ENCODE peak calls at places on chromosomes 4 and X, in six cellular contexts. One of them, this sample, is unnamed.

GRCh38 chr4:3656441-3657376 is 109.5 kb upstream of the ADRA2C start:
- DNase-seq in lower lobe of right lung: no peak
- DNase-seq in mammary epithelial cell: no peak
- DNase-seq in foreskin fibroblast: no peak
- DNase-seq in AG09309: no peak
- DNase-seq in AG04449: no peak
- DNase-seq in this sample: no peak

GRCh38 chrX:139639253-139639652 is 68.7 kb downstream of the MCF2 start:
- DNase-seq in foreskin fibroblast: no peak
- DNase-seq in AG09309: no peak
- DNase-seq in mammary epithelial cell: no peak
- DNase-seq in AG04449: no peak
- DNase-seq in lower lobe of right lung: no peak
- DNase-seq in this sample: no peak

GRCh38 chrX:1355131-1355799 is 18.7 kb downstream of the IL3RA start:
- DNase-seq in AG09309: no peak
- DNase-seq in foreskin fibroblast: no peak
- DNase-seq in lower lobe of right lung: peak
- DNase-seq in mammary epithelial cell: no peak
- DNase-seq in AG04449: no peak
- DNase-seq in this sample: no peak

GRCh38 chr4:142293536-142293935 is 552.6 kb downstream of the INPP4B start:
- DNase-seq in foreskin fibroblast: no peak
- DNase-seq in AG04449: no peak
- DNase-seq in mammary epithelial cell: no peak
- DNase-seq in AG09309: no peak
- DNase-seq in lower lobe of right lung: no peak
- DNase-seq in this sample: no peak

GRCh38 chrX:148530464-148531077 is 30.2 kb downstream of the AFF2 start:
- DNase-seq in AG09309: peak
- DNase-seq in lower lobe of right lung: no peak
- DNase-seq in foreskin fibroblast: peak
- DNase-seq in mammary epithelial cell: no peak
- DNase-seq in AG04449: peak
- DNase-seq in this sample: no peak

GRCh38 chr4:175536852-175537453 is 275.1 kb downstream of the GPM6A start:
- DNase-seq in foreskin fibroblast: peak
- DNase-seq in AG09309: peak
- DNase-seq in mammary epithelial cell: peak
- DNase-seq in lower lobe of right lung: no peak
- DNase-seq in AG04449: no peak
- DNase-seq in this sample: peak

GRCh38 chrX:111339212-111339611 is 68.9 kb upstream of the CAPN6 start:
- DNase-seq in AG09309: no peak
- DNase-seq in lower lobe of right lung: no peak
- DNase-seq in foreskin fibroblast: no peak
- DNase-seq in AG04449: no peak
- DNase-seq in mammary epithelial cell: no peak
- DNase-seq in this sample: no peak

GRCh38 chrX:12439396-12439795 is 301.1 kb downstream of the FRMPD4 start:
- DNase-seq in foreskin fibroblast: no peak
- DNase-seq in AG09309: no peak
- DNase-seq in mammary epithelial cell: peak
- DNase-seq in lower lobe of right lung: no peak
- DNase-seq in AG04449: no peak
- DNase-seq in this sample: no peak

DNA sequence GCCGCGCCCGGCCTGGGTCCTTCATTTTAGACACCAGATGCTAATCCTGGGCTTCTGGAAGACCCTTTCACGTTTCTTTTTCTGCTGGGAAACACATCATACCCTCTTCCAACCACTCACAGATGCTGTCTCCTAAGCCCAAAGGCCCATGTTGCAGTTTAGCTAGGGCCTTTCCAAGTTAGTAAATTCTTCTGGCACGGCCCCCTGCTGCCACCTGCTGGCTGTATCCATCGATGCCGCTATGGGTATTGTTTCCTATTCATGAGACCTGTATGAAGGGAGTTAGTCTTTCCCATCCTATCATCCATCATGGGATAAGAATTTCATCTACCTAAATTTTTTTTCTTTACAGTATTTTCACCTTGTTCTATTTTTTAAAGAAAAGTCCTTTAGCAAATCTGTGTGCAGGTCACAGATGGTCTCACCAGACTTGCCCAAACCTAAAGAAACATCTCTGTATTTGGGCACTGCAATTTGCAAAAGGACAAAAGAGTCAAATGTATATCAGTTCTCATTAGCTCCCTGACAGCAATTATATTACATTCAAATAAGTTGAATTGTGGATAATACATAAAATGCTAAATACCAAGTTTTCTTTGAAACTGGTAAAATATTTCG is 37.8 kb upstream of the SLC9A7 start:
- DNase-seq in mammary epithelial cell: peak
- DNase-seq in foreskin fibroblast: peak
- DNase-seq in AG04449: no peak
- DNase-seq in lower lobe of right lung: peak
- DNase-seq in AG09309: no peak
- DNase-seq in this sample: peak
- TF ChIP-seq CTCF in mammary epithelial cell: peak
- TF ChIP-seq CTCF in foreskin fibroblast: peak
- TF ChIP-seq CTCF in AG04449: peak
- TF ChIP-seq CTCF in lower lobe of right lung: peak
- TF ChIP-seq CTCF in AG09309: peak
- TF ChIP-seq CTCF in this sample: peak

GRCh38 chr4:2179717-2180116 is 62.2 kb downstream of the HAUS3 start:
- DNase-seq in foreskin fibroblast: no peak
- DNase-seq in lower lobe of right lung: peak
- DNase-seq in AG09309: no peak
- DNase-seq in mammary epithelial cell: no peak
- DNase-seq in AG04449: no peak
- DNase-seq in this sample: no peak

GRCh38 chr4:2180410-2180809 is 61.5 kb downstream of the HAUS3 start:
- DNase-seq in AG04449: no peak
- DNase-seq in mammary epithelial cell: no peak
- DNase-seq in AG09309: no peak
- DNase-seq in lower lobe of right lung: no peak
- DNase-seq in foreskin fibroblast: no peak
- DNase-seq in this sample: no peak

GRCh38 chr4:2178986-2179385 is 62.9 kb downstream of the HAUS3 start:
- DNase-seq in AG09309: no peak
- DNase-seq in mammary epithelial cell: no peak
- DNase-seq in AG04449: no peak
- DNase-seq in foreskin fibroblast: no peak
- DNase-seq in lower lobe of right lung: no peak
- DNase-seq in this sample: no peak

GRCh38 chr4:2175990-2176698 is 65.8 kb downstream of the HAUS3 start:
- DNase-seq in AG09309: no peak
- DNase-seq in mammary epithelial cell: no peak
- DNase-seq in AG04449: no peak
- DNase-seq in lower lobe of right lung: no peak
- DNase-seq in foreskin fibroblast: no peak
- DNase-seq in this sample: no peak

DNA sequence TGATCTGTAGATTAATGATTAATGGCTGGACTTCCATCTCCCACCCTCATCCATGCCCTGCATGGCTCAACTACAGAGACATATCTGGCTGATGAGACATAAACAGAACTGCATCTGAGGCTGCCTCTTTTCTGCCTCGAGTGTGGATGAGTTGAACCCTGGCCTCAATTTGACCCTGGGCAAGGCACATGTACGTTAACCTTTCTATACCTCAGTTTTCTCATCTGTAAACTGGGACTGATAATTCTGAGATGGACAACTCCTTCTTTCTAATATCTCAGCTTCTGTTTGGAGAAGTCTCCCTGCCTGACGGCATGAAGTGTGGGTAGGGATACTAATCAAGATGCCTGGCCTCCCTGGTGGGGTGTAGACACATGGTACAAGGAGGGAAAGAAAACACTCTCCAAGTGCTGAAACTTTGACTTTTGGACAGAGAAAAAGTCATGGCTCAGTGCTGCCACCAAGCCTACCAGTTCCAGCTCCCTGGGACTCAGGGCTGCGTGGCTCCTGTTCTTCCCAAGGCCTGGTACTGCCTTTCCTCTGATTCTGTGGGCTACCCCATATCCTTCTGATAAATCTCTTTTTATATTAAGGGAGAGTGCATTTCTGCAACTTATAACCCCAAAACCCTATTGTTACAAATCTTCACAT is 64.4 kb downstream of the HAUS3 start:
- DNase-seq in foreskin fibroblast: no peak
- DNase-seq in mammary epithelial cell: no peak
- DNase-seq in AG09309: no peak
- DNase-seq in lower lobe of right lung: no peak
- DNase-seq in AG04449: no peak
- DNase-seq in this sample: no peak
- TF ChIP-seq CTCF in foreskin fibroblast: no peak
- TF ChIP-seq CTCF in mammary epithelial cell: peak
- TF ChIP-seq CTCF in AG09309: no peak
- TF ChIP-seq CTCF in lower lobe of right lung: no peak
- TF ChIP-seq CTCF in AG04449: peak
- TF ChIP-seq CTCF in this sample: peak

GRCh38 chr4:63784822-63785221 is 624.4 kb downstream of the TECRL start:
- DNase-seq in mammary epithelial cell: no peak
- DNase-seq in foreskin fibroblast: no peak
- DNase-seq in AG04449: no peak
- DNase-seq in lower lobe of right lung: no peak
- DNase-seq in AG09309: no peak
- DNase-seq in this sample: no peak
- TF ChIP-seq CTCF in mammary epithelial cell: no peak
- TF ChIP-seq CTCF in foreskin fibroblast: no peak
- TF ChIP-seq CTCF in AG04449: no peak
- TF ChIP-seq CTCF in lower lobe of right lung: no peak
- TF ChIP-seq CTCF in AG09309: no peak
- TF ChIP-seq CTCF in this sample: no peak

GRCh38 chr4:96035727-96036126 is 195.8 kb downstream of the PDHA2 start:
- DNase-seq in AG09309: no peak
- DNase-seq in AG04449: no peak
- DNase-seq in lower lobe of right lung: no peak
- DNase-seq in mammary epithelial cell: peak
- DNase-seq in foreskin fibroblast: no peak
- DNase-seq in this sample: no peak
- TF ChIP-seq CTCF in AG09309: no peak
- TF ChIP-seq CTCF in AG04449: no peak
- TF ChIP-seq CTCF in lower lobe of right lung: no peak
- TF ChIP-seq CTCF in mammary epithelial cell: peak
- TF ChIP-seq CTCF in foreskin fibroblast: no peak
- TF ChIP-seq CTCF in this sample: peak

GRCh38 chr4:47510506-47511143 is 25.6 kb downstream of the ATP10D start:
- DNase-seq in AG04449: no peak
- DNase-seq in mammary epithelial cell: no peak
- DNase-seq in foreskin fibroblast: no peak
- DNase-seq in AG09309: no peak
- DNase-seq in lower lobe of right lung: no peak
- DNase-seq in this sample: peak
- TF ChIP-seq CTCF in AG04449: no peak
- TF ChIP-seq CTCF in mammary epithelial cell: peak
- TF ChIP-seq CTCF in foreskin fibroblast: peak
- TF ChIP-seq CTCF in AG09309: peak
- TF ChIP-seq CTCF in lower lobe of right lung: peak
- TF ChIP-seq CTCF in this sample: peak

GRCh38 chr4:6918345-6918744 is 8.7 kb downstream of the TBC1D14 start:
- DNase-seq in foreskin fibroblast: no peak
- DNase-seq in lower lobe of right lung: no peak
- DNase-seq in AG04449: no peak
- DNase-seq in mammary epithelial cell: no peak
- DNase-seq in AG09309: no peak
- DNase-seq in this sample: no peak

GRCh38 chr4:6916587-6917444 is 7.2 kb downstream of the TBC1D14 start:
- DNase-seq in AG09309: no peak
- DNase-seq in foreskin fibroblast: no peak
- DNase-seq in AG04449: no peak
- DNase-seq in lower lobe of right lung: peak
- DNase-seq in mammary epithelial cell: peak
- DNase-seq in this sample: no peak

GRCh38 chr4:6915041-6916005 is 5.7 kb downstream of the TBC1D14 start:
- DNase-seq in foreskin fibroblast: no peak
- DNase-seq in mammary epithelial cell: no peak
- DNase-seq in lower lobe of right lung: no peak
- DNase-seq in AG09309: no peak
- DNase-seq in AG04449: no peak
- DNase-seq in this sample: no peak

GRCh38 chr4:6916069-6916586 is 6.5 kb downstream of the TBC1D14 start:
- DNase-seq in mammary epithelial cell: no peak
- DNase-seq in AG04449: no peak
- DNase-seq in AG09309: no peak
- DNase-seq in lower lobe of right lung: no peak
- DNase-seq in foreskin fibroblast: no peak
- DNase-seq in this sample: no peak

DNA sequence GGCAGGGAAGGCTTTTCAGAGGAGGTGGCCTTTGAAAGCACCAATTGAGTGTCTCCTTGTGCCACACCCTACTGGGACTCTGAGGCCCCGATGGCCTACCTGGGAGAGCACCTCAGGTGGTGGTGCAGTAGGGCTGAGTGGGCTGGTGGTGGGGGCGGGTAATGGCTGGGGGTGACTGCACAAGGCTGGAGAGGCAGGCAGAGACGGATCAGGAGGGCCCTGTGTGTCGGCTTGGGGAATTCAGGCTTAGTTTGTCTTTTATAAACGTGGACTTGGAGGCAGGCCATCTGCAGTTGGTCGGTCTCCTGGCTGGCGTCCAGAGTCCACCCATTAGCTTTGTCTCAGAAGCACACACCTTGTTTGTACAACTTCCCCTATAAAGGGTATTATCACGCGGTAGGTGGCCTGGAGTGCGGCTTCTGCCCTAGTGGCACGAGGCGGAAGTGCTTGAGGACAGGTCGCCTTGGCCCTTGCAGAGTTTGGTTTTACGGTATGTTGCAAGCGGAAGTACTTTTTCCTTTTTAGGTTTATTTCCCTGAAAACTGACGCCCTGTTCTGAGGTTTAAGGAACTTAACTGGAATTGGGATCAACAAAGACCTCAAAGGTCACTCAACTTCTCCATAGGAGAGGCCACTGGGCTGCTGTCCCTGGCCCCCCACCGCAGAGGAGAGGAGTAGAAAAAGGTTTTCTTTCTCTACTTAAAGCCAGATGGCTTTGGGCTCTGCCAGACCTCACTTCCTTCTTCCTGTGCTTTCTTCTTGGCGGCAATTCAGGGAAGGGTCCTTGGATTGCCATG is 8.0 kb downstream of the TBC1D14 start:
- DNase-seq in AG09309: no peak
- DNase-seq in AG04449: no peak
- DNase-seq in mammary epithelial cell: no peak
- DNase-seq in foreskin fibroblast: no peak
- DNase-seq in lower lobe of right lung: peak
- DNase-seq in this sample: peak
- TF ChIP-seq CTCF in AG09309: peak
- TF ChIP-seq CTCF in AG04449: peak
- TF ChIP-seq CTCF in mammary epithelial cell: peak
- TF ChIP-seq CTCF in foreskin fibroblast: peak
- TF ChIP-seq CTCF in lower lobe of right lung: peak
- TF ChIP-seq CTCF in this sample: peak

This sample was measured in GM13977.